ENCODE peak calls at places on chromosome 19, in six cellular contexts. S, Y, Q, W, V and X are unnamed samples.

GRCh38 chr19:590396-590745 is 690 bp downstream of the HCN2 start:
- DNase-seq in S (peak), Y (no peak), Q (peak), W (no peak), V (no peak), X (no peak)

GRCh38 chr19:47203254-47203653 is 27.7 kb downstream of the BBC3 start:
- DNase-seq in S (no peak), Y (no peak), Q (no peak), W (no peak), V (no peak), X (no peak)

GRCh38 chr19:55958356-55958755 is 10.7 kb downstream of the NLRP8 start:
- DNase-seq in S (no peak), Y (no peak), Q (no peak), W (no peak), V (no peak), X (no peak)

GRCh38 chr19:36441339-36441738 is 22.9 kb upstream of the ZFP82 start:
- DNase-seq in S (no peak), Y (no peak), Q (no peak), W (no peak), V (no peak), X (no peak)

GRCh38 chr19:18203408-18203862 is 407 bp downstream of the RAB3A start:
- DNase-seq in S (peak), Y (no peak), Q (no peak), W (peak), V (no peak), X (no peak)

GRCh38 chr19:5096536-5096935 is 127.6 kb downstream of the KDM4B start:
- DNase-seq in S (no peak), Y (no peak), Q (no peak), W (no peak), V (no peak), X (no peak)

GRCh38 chr19:38975861-38976271 is 324 bp upstream of the FBXO17 start:
- DNase-seq in S (peak), Y (no peak), Q (peak), W (no peak), V (no peak), X (no peak)

GRCh38 chr19:56973713-56974553 is 133.4 kb upstream of the PEG3 start:
- DNase-seq in S (no peak), Y (no peak), Q (no peak), W (no peak), V (no peak), X (no peak)

GRCh38 chr19:42242071-42242511 is 311 bp downstream of the GSK3A start:
- DNase-seq in S (peak), Y (no peak), Q (no peak), W (no peak), V (no peak), X (no peak)

GRCh38 chr19:29714953-29715694 is at the start of gene C19orf12:
- DNase-seq in S (peak), Y (peak), Q (peak), W (peak), V (peak), X (no peak)

GRCh38 chr19:343941-344624 is 513 bp downstream of the MIER2 start:
- DNase-seq in S (peak), Y (no peak), Q (no peak), W (no peak), V (no peak), X (peak)

GRCh38 chr19:40739871-40740703 is 10.2 kb downstream of the ACTMAP start:
- DNase-seq in S (no peak), Y (no peak), Q (no peak), W (no peak), V (no peak), X (no peak)

GRCh38 chr19:36082916-36083315 is 28.0 kb upstream of the OVOL3 start:
- DNase-seq in S (no peak), Y (no peak), Q (no peak), W (no peak), V (no peak), X (no peak)

GRCh38 chr19:41917676-41918075 is 10.6 kb downstream of the ERFL start:
- DNase-seq in S (no peak), Y (no peak), Q (no peak), W (no peak), V (no peak), X (no peak)

GRCh38 chr19:29626386-29626785 is 20.3 kb downstream of the POP4 start:
- DNase-seq in S (no peak), Y (no peak), Q (no peak), W (no peak), V (no peak), X (no peak)

GRCh38 chr19:53015159-53015558 is 1.4 kb downstream of the ERVV-1 start:
- DNase-seq in S (no peak), Y (no peak), Q (no peak), W (no peak), V (no peak), X (no peak)

GRCh38 chr19:53015730-53016129 is 2.0 kb downstream of the ERVV-1 start:
- DNase-seq in S (no peak), Y (no peak), Q (no peak), W (no peak), V (no peak), X (no peak)

GRCh38 chr19:53019684-53020083 is 6.0 kb downstream of the ERVV-1 start:
- DNase-seq in S (no peak), Y (no peak), Q (no peak), W (peak), V (no peak), X (no peak)
- TF ChIP-seq CTCF in S (no peak), Y (no peak), Q (no peak), W (no peak), V (no peak), X (no peak)

GRCh38 chr19:2226051-2226839 is 9.9 kb downstream of the PLEKHJ1 start:
- DNase-seq in S (no peak), Y (no peak), Q (no peak), W (no peak), V (no peak), X (no peak)
- H3K27ac ChIP-seq in S (no peak), Y (no peak), Q (no peak), W (peak), V (no peak), X (no peak)

DNA sequence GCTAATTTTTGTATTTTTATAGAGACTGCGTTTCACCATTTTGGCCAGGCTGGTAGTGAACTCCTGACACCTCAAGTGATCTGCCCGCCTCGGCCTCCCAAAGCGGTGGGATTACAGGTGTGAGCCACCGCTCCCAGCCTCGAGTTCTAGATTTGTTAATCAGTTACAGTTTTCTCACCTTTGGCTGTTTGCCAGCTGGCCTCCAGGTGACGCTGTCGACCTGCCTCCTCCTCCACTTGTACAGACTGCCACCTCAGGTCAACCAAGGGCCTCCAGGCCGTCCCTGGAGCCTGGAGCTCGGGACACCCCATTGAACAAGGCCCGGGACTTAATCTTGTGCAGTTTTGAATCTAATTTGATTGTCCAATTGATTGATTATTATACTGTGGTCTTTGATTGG is 45.5 kb downstream of the IER2 start:
- DNase-seq in S (peak), Y (peak), Q (no peak), W (no peak), V (no peak), X (no peak)
- TF ChIP-seq CTCF in S (peak), Y (no peak), Q (no peak), W (peak), V (peak), X (no peak)

GRCh38 chr19:31527443-31527842 is 178.2 kb upstream of the TSHZ3 start:
- DNase-seq in S (no peak), Y (no peak), Q (no peak), W (no peak), V (no peak), X (no peak)

GRCh38 chr19:31520633-31521032 is 171.4 kb upstream of the TSHZ3 start:
- DNase-seq in S (no peak), Y (no peak), Q (no peak), W (no peak), V (no peak), X (no peak)

GRCh38 chr19:31529121-31529520 is 179.9 kb upstream of the TSHZ3 start:
- DNase-seq in S (no peak), Y (no peak), Q (no peak), W (no peak), V (no peak), X (no peak)

GRCh38 chr19:31528261-31528660 is 179.0 kb upstream of the TSHZ3 start:
- DNase-seq in S (no peak), Y (no peak), Q (no peak), W (no peak), V (no peak), X (no peak)

GRCh38 chr19:31525610-31526147 is 176.4 kb upstream of the TSHZ3 start:
- DNase-seq in S (no peak), Y (no peak), Q (no peak), W (no peak), V (no peak), X (no peak)
- H3K27ac ChIP-seq in S (no peak), Y (no peak), Q (no peak), W (no peak), V (no peak), X (no peak)

GRCh38 chr19:45344621-45345505 is 4.3 kb downstream of the KLC3 start:
- DNase-seq in S (no peak), Y (no peak), Q (no peak), W (no peak), V (no peak), X (no peak)

GRCh38 chr19:45345506-45345860 is 4.9 kb downstream of the KLC3 start:
- DNase-seq in S (no peak), Y (no peak), Q (no peak), W (no peak), V (no peak), X (no peak)

GRCh38 chr19:45348367-45349125 is 8.0 kb downstream of the KLC3 start:
- DNase-seq in S (no peak), Y (no peak), Q (no peak), W (no peak), V (no peak), X (no peak)

GRCh38 chr19:45347570-45348366 is 7.2 kb downstream of the KLC3 start:
- DNase-seq in S (no peak), Y (no peak), Q (no peak), W (no peak), V (no peak), X (peak)

DNA sequence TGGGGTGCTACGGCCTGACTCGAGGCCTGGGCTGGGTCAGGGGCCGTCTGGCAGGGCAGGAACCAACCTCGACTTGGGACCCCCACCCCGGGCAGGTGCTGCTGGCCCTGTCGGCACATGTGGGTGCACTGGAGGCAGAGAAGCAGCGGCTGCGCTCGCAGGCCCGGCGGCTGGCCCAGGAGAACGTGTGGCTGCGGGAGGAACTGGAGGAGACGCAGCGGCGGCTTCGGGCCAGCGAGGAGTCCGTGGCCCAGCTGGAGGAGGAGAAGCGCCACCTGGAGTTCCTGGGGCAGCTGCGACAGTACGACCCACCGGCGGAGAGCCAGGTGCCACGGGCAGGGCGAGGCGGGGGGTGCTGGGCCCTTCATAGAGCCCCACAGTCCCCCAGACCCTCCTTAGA is 5.9 kb downstream of the KLC3 start:
- DNase-seq in S (no peak), Y (no peak), Q (no peak), W (no peak), V (no peak), X (no peak)
- TF ChIP-seq CTCF in S (no peak), Y (no peak), Q (no peak), W (no peak), V (no peak), X (no peak)

GRCh38 chr19:7986321-7987083 is 18.9 kb downstream of the ELAVL1 start:
- DNase-seq in S (no peak), Y (no peak), Q (peak), W (no peak), V (no peak), X (no peak)
- H3K27ac ChIP-seq in S (no peak), Y (no peak), Q (no peak), W (no peak), V (no peak), X (peak)

DNA sequence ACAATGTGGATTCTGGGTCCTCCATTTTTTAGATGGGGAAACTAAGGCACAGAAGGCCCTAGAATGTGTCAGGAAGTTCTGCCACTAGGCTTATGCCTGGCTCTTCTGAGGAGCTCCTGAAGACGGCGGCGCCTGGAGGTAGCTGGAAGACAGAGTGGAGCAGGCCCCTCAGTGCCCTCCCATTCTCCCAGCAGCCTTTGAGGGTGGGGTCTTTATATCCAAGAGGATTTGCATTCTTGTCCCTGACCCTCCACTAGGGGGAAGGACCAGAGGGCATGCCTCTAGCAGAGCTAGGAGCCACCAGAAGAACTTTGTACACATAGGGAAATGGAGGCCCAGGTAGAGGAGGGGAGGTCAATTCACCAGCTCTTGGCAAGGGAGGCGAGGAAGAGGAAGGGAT is 9.4 kb downstream of the CELF5 start:
- DNase-seq in S (no peak), Y (no peak), Q (no peak), W (no peak), V (no peak), X (no peak)
- TF ChIP-seq CTCF in S (no peak), Y (no peak), Q (no peak), W (no peak), V (no peak), X (no peak)

GRCh38 chr19:19461671-19462622 is 53.4 kb downstream of the TSSK6 start:
- DNase-seq in S (peak), Y (peak), Q (no peak), W (no peak), V (no peak), X (no peak)

GRCh38 chr19:19466201-19466600 is 49.1 kb downstream of the TSSK6 start:
- DNase-seq in S (no peak), Y (no peak), Q (no peak), W (no peak), V (no peak), X (no peak)

GRCh38 chr19:19465436-19466070 is 49.8 kb downstream of the TSSK6 start:
- DNase-seq in S (no peak), Y (no peak), Q (no peak), W (no peak), V (no peak), X (no peak)

GRCh38 chr19:19463348-19464117 is 51.8 kb downstream of the TSSK6 start:
- DNase-seq in S (no peak), Y (no peak), Q (peak), W (no peak), V (no peak), X (no peak)

GRCh38 chr19:19464339-19465098 is 50.8 kb downstream of the TSSK6 start:
- DNase-seq in S (peak), Y (no peak), Q (peak), W (no peak), V (no peak), X (no peak)
- H3K27ac ChIP-seq in S (peak), Y (no peak), Q (peak), W (no peak), V (no peak), X (peak)

DNA sequence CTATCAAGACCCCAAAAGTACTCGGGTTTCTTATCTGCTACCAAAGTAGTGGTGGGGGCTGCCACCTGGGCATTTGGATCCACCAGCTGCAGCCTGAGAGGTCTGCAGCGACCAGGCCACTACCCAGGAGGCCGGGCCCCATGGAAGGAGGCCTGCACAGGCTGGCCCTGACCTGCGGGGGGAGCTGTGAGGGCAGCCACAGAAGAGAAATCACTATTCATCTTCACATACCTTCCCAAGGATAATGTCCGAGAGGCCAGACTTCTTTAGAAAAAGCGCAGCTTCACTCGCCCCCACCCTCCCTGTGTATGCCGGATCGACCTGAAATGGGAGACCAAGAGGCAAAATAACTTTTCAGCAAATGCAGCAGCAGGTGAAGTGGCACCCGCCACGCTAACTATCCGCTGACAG is 30.1 kb downstream of the EPS15L1 start:
- DNase-seq in S (peak), Y (no peak), Q (no peak), W (peak), V (no peak), X (no peak)
- TF ChIP-seq CTCF in S (peak), Y (no peak), Q (peak), W (no peak), V (peak), X (peak)

GRCh38 chr19:14890616-14891379 is 4.9 kb upstream of the OR7A17 start:
- DNase-seq in S (no peak), Y (no peak), Q (no peak), W (no peak), V (no peak), X (no peak)
- H3K27ac ChIP-seq in S (no peak), Y (no peak), Q (no peak), W (no peak), V (no peak), X (no peak)